ENCODE peak calls at places on chromosomes 16 and 17, in five cellular contexts. One of them, this sample, is unnamed.

GRCh38 chr16:3065069-3065741 is at the start of gene IL32:
- DNase-seq in astrocyte of the hippocampus: peak; percentile 85
- DNase-seq in thoracic aorta: no peak
- DNase-seq in NCI-H69: peak; percentile 35
- DNase-seq in cerebellar nuclear complex: no peak
- DNase-seq in this sample: peak; percentile 64

GRCh38 chr16:88886915-88887521 is 20.6 kb upstream of the PABPN1L start:
- DNase-seq in thoracic aorta: no peak
- DNase-seq in cerebellar nuclear complex: no peak
- DNase-seq in NCI-H69: peak; percentile 44
- DNase-seq in astrocyte of the hippocampus: no peak
- DNase-seq in this sample: peak; percentile 64

GRCh38 chr17:78428842-78429617 is 50.6 kb downstream of the PGS1 start:
- DNase-seq in thoracic aorta: no peak
- DNase-seq in cerebellar nuclear complex: no peak
- DNase-seq in astrocyte of the hippocampus: no peak
- DNase-seq in NCI-H69: no peak
- DNase-seq in this sample: no peak

GRCh38 chr17:59287887-59288286 is 43.6 kb upstream of the YPEL2 start:
- DNase-seq in NCI-H69: no peak
- DNase-seq in thoracic aorta: no peak
- DNase-seq in astrocyte of the hippocampus: no peak
- DNase-seq in cerebellar nuclear complex: no peak
- DNase-seq in this sample: no peak

GRCh38 chr17:72426321-72426720 is 305.5 kb downstream of the SOX9 start:
- DNase-seq in thoracic aorta: no peak
- DNase-seq in NCI-H69: no peak
- DNase-seq in astrocyte of the hippocampus: no peak
- DNase-seq in cerebellar nuclear complex: no peak
- DNase-seq in this sample: no peak

GRCh38 chr17:79826210-79826680 is 13.0 kb downstream of the CBX4 start:
- DNase-seq in NCI-H69: no peak
- DNase-seq in thoracic aorta: no peak
- DNase-seq in astrocyte of the hippocampus: no peak
- DNase-seq in cerebellar nuclear complex: no peak
- DNase-seq in this sample: peak; percentile 65

GRCh38 chr17:78127888-78128615 is 503 bp downstream of the TMC6 start:
- DNase-seq in astrocyte of the hippocampus: no peak
- DNase-seq in NCI-H69: peak; percentile 44
- DNase-seq in cerebellar nuclear complex: no peak
- DNase-seq in thoracic aorta: no peak
- DNase-seq in this sample: peak; percentile 70

GRCh38 chr17:65514541-65514940 is 46.9 kb downstream of the AXIN2 start:
- DNase-seq in astrocyte of the hippocampus: no peak
- DNase-seq in NCI-H69: no peak
- DNase-seq in thoracic aorta: no peak
- DNase-seq in cerebellar nuclear complex: no peak
- DNase-seq in this sample: no peak

GRCh38 chr16:85781685-85782370 is 17.5 kb downstream of the EMC8 start:
- DNase-seq in NCI-H69: no peak
- DNase-seq in thoracic aorta: no peak
- DNase-seq in astrocyte of the hippocampus: peak; percentile 93
- DNase-seq in cerebellar nuclear complex: no peak
- DNase-seq in this sample: no peak

GRCh38 chr17:78526231-78527025 is 50.8 kb downstream of the DNAH17 start:
- DNase-seq in NCI-H69: no peak
- DNase-seq in astrocyte of the hippocampus: no peak
- DNase-seq in cerebellar nuclear complex: no peak
- DNase-seq in thoracic aorta: no peak
- DNase-seq in this sample: no peak

GRCh38 chr17:1090454-1091189 is 89.2 kb downstream of the ABR start:
- DNase-seq in astrocyte of the hippocampus: no peak
- DNase-seq in thoracic aorta: no peak
- DNase-seq in NCI-H69: no peak
- DNase-seq in cerebellar nuclear complex: no peak
- DNase-seq in this sample: peak; percentile 85

GRCh38 chr16:2498531-2499253 is 15.1 kb upstream of the ATP6V0C start:
- DNase-seq in cerebellar nuclear complex: no peak
- DNase-seq in NCI-H69: no peak
- DNase-seq in astrocyte of the hippocampus: no peak
- DNase-seq in thoracic aorta: no peak
- DNase-seq in this sample: no peak

GRCh38 chr16:29674188-29674587 is 4.8 kb upstream of the QPRT start:
- DNase-seq in astrocyte of the hippocampus: peak; percentile 71
- DNase-seq in NCI-H69: peak; percentile 59
- DNase-seq in thoracic aorta: no peak
- DNase-seq in cerebellar nuclear complex: no peak
- DNase-seq in this sample: peak; percentile 64

GRCh38 chr16:56355786-56356275 is 69.5 kb downstream of the AMFR start:
- DNase-seq in astrocyte of the hippocampus: no peak
- DNase-seq in thoracic aorta: no peak
- DNase-seq in NCI-H69: no peak
- DNase-seq in cerebellar nuclear complex: no peak
- DNase-seq in this sample: peak; percentile 36

GRCh38 chr16:50509521-50510341 is 38.5 kb upstream of the NKD1 start:
- DNase-seq in thoracic aorta: no peak
- DNase-seq in cerebellar nuclear complex: no peak
- DNase-seq in astrocyte of the hippocampus: peak; percentile 12
- DNase-seq in NCI-H69: peak; percentile 15
- DNase-seq in this sample: peak; percentile 45

GRCh38 chr17:78272181-78272913 is 40.9 kb downstream of the TMEM235 start:
- DNase-seq in cerebellar nuclear complex: no peak
- DNase-seq in thoracic aorta: no peak
- DNase-seq in NCI-H69: peak; percentile 29
- DNase-seq in astrocyte of the hippocampus: peak; percentile 37
- DNase-seq in this sample: peak; percentile 93